ENCODE peak calls at places on chromosome 17, in seven cellular contexts. O is mammary epithelial cell, T is HCT116, V is neural progenitor cell, D is hepatocyte, G is keratinocyte, C is PC-3. K is an unnamed sample. For H3K36me3, the result is how much of the 10 kb centered on the place peaks cover.

GRCh38 chr17:64505320-64506200 is 529 bp downstream of the DDX5 start:
- DNase-seq in V (peak), O (peak), D (peak), C (peak), T (peak), G (no peak), K (peak)

GRCh38 chr17:30093463-30094147 is 23.0 kb upstream of the NSRP1 start:
- DNase-seq in G (no peak), V (peak), T (peak), O (peak), D (peak), C (peak), K (peak)

GRCh38 chr17:64736804-64737492 is 74.8 kb upstream of the SMURF2 start:
- DNase-seq in V (peak), G (peak), D (peak), T (peak), C (peak), O (peak), K (peak)

GRCh38 chr17:45784583-45785372 is 658 bp downstream of the CRHR1 start:
- DNase-seq in O (peak), V (peak), C (peak), T (no peak), G (no peak), D (peak), K (no peak)

GRCh38 chr17:42849451-42850157 is 1.4 kb upstream of the AOC3 start:
- DNase-seq in O (no peak), T (no peak), V (no peak), G (no peak), D (no peak), C (no peak), K (no peak)

GRCh38 chr17:43042025-43042424 is 17.0 kb downstream of the RND2 start:
- DNase-seq in G (no peak), V (peak), D (no peak), T (no peak), O (no peak), C (no peak), K (no peak)

GRCh38 chr17:34862384-34862783 is 98.9 kb downstream of the CCT6B start:
- DNase-seq in T (no peak), V (no peak), C (no peak), G (no peak), D (no peak), O (no peak), K (no peak)

GRCh38 chr17:19253112-19253511 is 15.9 kb downstream of the EPN2 start:
- DNase-seq in T (no peak), V (no peak), D (no peak), C (no peak), O (no peak), G (no peak), K (no peak)

GRCh38 chr17:79730769-79731483 is at the start of gene ENPP7:
- DNase-seq in V (no peak), G (no peak), T (no peak), O (no peak), D (no peak), C (no peak), K (no peak)

GRCh38 chr17:47742319-47743181 is 9.5 kb downstream of the TBX21 start:
- DNase-seq in V (peak), T (no peak), D (peak), G (no peak), O (no peak), C (peak), K (no peak)

GRCh38 chr17:35428229-35428628 is 4.1 kb downstream of the SLFN12 start:
- DNase-seq in G (no peak), C (no peak), V (no peak), D (no peak), O (no peak), T (no peak), K (no peak)

GRCh38 chr17:8237175-8237574 is 10.7 kb downstream of the CTC1 start:
- DNase-seq in V (no peak), C (no peak), D (peak), G (no peak), O (no peak), T (no peak), K (no peak)

GRCh38 chr17:9239260-9239820 is 218.0 kb downstream of the NTN1 start:
- DNase-seq in V (no peak), T (no peak), G (no peak), D (no peak), C (no peak), O (no peak), K (no peak)

GRCh38 chr17:77306790-77307478 is 166.2 kb downstream of the SEC14L1 start:
- DNase-seq in O (no peak), T (no peak), G (no peak), D (peak), V (no peak), C (no peak), K (no peak)

GRCh38 chr17:33049781-33050414 is 58.3 kb downstream of the SPACA3 start:
- DNase-seq in G (no peak), V (peak), D (peak), T (peak), C (peak), O (no peak), K (peak)

GRCh38 chr17:40433551-40434384 is 9.5 kb upstream of the IGFBP4 start:
- DNase-seq in G (no peak), D (no peak), O (no peak), V (peak), C (no peak), T (no peak), K (no peak)

GRCh38 chr17:47955497-47956461 is 1.9 kb downstream of the PRR15L start:
- DNase-seq in O (peak), C (peak), G (no peak), T (no peak), V (no peak), D (peak), K (no peak)

GRCh38 chr17:35726609-35727460 is 4.6 kb upstream of the RASL10B start:
- DNase-seq in O (peak), D (peak), G (no peak), C (peak), V (no peak), T (no peak), K (peak)

GRCh38 chr17:75589919-75590303 is 2.3 kb downstream of the MYO15B start:
- DNase-seq in G (no peak), D (peak), C (no peak), V (no peak), T (no peak), O (no peak), K (no peak)
- H3K4me3 ChIP-seq in G (no peak), D (no peak), C (peak), V (peak), T (peak), O (no peak), K (peak)

GRCh38 chr17:61403846-61404701 is 4.4 kb downstream of the TBX2 start:
- DNase-seq in O (no peak), T (no peak), V (peak), C (no peak), G (no peak), D (no peak), K (no peak)

GRCh38 chr17:61401280-61402072 is 1.8 kb downstream of the TBX2 start:
- DNase-seq in G (no peak), V (peak), D (no peak), T (no peak), O (no peak), C (no peak), K (no peak)

GRCh38 chr17:61404702-61405046 is 5.0 kb downstream of the TBX2 start:
- DNase-seq in T (no peak), V (no peak), O (no peak), D (no peak), G (no peak), C (no peak), K (no peak)

GRCh38 chr17:61402073-61402541 is 2.5 kb downstream of the TBX2 start:
- DNase-seq in O (no peak), C (no peak), V (no peak), T (no peak), D (no peak), G (no peak), K (no peak)

DNA sequence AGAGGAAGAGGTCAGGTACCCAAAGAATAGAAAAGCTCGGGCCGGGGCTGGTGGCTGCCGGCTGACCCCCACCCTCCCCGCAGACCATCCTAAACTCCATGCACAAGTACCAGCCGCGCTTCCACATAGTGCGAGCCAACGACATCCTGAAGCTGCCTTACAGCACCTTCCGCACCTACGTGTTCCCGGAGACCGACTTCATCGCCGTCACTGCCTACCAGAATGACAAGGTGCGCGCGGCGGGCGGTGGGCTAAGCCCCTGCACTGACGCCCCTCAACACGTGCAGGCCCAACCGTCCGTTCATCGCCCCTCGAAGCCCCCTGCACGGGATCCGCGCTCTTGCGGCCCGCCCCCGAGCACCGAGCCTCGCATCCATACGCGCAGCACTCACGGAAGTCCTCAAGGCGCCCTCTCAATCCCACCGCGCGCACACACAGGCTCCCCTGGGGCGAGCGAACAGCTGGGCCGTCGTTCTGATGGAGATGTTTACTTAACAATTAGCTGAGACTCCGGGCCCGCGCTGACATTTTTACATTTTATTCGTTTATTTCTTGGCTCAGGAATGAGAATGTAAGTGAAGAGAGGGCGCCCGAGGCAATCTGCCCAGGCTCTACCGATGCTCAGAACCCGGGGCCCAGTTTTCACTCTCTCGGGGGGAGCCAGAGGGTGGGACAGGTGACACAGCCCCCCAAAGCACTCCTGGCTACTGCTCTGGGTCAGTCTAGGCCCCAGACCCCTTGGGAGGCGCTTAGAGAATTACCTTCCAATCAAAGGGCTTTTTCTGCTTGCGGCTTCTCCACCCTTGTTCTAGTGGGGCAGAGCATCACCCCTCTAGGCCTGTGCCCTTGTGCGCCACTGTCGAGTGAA is 3.6 kb downstream of the TBX2 start:
- DNase-seq in G (no peak), O (no peak), V (peak), T (no peak), D (no peak), C (no peak), K (no peak)
- H3K36me3 ChIP-seq in G (under half), O (under half), V (under half), T (under half), D (under half), C (under half), K (under half)

DNA sequence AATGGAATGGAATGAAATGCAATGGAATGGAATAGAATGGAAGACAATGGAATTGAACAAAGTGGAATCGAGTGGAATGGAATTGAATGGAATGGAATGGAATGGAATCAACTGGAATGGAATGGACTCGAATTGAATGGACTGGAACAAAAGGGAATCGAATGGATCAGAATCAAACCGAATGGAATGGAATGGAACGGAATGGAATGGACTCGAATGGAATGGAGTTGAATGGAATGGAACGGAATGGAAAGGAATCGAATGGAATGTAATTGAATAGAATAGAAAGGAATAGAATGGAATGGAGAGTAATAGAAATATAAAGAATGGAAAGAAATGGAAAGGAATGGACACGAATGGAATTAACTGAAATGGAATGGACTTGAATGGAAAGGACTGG is 475.2 kb upstream of the WSB1 start:
- DNase-seq in G (no peak), C (no peak), T (peak), V (peak), D (peak), O (peak), K (no peak)
- H2AFZ ChIP-seq in G (no peak), C (no peak), T (no peak), V (no peak), D (no peak), O (no peak), K (no peak)

DNA sequence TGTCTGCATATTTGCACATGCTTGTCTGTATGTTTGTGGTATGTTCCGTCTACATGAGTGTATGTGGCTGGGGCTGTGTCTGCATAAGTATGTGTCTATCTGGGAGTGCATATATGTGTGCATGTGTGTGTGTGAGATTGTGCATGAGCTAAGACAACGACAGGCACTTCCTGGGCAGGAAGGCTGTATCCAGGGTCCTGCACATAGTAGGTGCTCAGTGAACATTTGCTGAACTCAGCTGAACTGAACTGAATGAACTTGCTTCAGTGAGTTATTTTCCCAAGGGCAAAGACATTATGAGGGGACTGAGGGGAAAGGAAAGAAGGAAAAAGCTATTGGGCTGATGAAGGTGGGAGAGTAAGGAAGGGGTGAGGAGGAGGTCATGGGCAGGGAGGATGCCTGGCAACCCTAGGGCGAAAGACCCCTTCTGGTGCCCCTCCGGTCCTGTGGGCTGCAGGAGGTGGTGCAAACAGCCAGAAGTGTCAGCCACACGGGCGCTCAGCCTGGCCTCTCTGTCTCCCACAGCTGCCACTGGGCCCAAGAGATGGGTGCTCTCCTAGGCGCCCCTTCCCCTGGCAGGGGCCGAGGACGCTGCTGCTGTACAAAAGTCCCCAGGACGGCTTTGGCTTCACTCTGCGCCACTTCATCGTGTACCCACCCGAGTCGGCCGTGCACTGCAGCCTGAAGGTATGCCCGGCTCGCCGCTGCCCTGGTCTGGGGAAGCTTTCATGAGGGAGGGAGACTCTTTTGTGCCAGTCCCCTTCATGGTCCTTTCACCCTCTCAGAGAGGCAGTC is 29.5 kb downstream of the ARHGAP23 start:
- DNase-seq in C (no peak), T (no peak), V (no peak), O (no peak), D (no peak), G (no peak), K (no peak)
- H3K4me3 ChIP-seq in C (no peak), T (no peak), V (no peak), O (no peak), D (no peak), G (no peak), K (no peak)

DNA sequence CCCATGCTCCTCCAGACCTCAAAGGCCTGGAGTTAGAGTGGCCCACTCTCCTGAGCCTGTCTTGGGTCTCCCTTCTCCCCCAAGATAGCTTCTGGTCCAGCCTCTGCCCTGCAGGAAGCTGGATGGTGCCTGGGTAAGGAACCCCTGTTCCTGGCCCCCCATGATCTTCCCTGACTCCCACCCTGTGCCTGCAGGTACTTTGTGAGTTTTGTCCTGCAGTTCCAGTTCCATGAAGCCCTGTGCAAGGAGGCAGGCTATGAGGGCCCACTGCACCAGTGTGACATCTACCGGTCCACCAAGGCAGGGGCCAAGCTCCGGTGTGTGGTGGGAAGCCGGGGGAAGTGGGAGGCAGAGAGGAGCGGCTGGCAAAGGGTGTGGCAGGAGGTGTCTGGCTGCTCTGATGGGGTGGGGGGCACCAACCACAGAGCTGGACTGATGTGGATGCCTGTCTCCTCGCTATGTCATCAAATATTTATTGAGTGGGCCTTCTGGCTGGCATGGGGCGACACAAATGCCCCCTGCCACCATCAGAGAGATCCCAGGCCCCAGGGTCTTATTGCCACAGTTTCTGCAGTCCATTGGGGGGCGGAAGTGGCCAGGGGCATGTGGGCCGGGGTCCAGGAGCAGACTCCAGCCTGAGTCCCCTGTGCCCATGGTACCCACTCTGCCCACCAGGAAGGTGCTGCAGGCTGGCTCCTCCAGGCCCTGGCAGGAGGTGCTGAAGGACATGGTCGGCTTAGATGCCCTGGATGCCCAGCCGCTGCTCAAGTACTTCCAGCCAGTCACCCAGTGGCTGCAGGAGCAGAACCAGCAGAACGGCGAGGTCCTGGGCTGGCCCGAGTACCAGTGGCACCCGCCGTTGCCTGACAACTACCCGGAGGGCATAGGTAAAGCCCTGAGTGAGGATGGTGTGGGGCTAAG is 7.1 kb downstream of the ACE start:
- DNase-seq in C (no peak), V (no peak), D (no peak), O (no peak), G (no peak), T (no peak), K (no peak)
- H3K36me3 ChIP-seq in C (under half), V (under half), D (under half), O (under half), G (under half), T (under half), K (under half)

GRCh38 chr17:17676752-17677151 is 4.5 kb upstream of the RAI1 start:
- DNase-seq in D (no peak), T (no peak), O (no peak), C (no peak), V (no peak), G (no peak), K (no peak)

GRCh38 chr17:17677299-17678040 is 3.8 kb upstream of the RAI1 start:
- DNase-seq in T (no peak), D (no peak), O (no peak), C (no peak), G (no peak), V (no peak), K (no peak)

GRCh38 chr17:17672453-17673368 is 8.5 kb upstream of the RAI1 start:
- DNase-seq in O (peak), V (no peak), G (no peak), D (no peak), T (no peak), C (peak), K (no peak)

GRCh38 chr17:17675925-17676534 is 5.2 kb upstream of the RAI1 start:
- DNase-seq in V (no peak), T (peak), O (peak), C (peak), D (peak), G (peak), K (peak)

GRCh38 chr17:17675416-17675815 is 5.8 kb upstream of the RAI1 start:
- DNase-seq in G (no peak), D (no peak), O (no peak), V (no peak), T (no peak), C (no peak), K (no peak)
- H2AFZ ChIP-seq in G (no peak), D (no peak), O (peak), V (no peak), T (peak), C (no peak), K (no peak)

GRCh38 chr17:81306491-81306890 is 11.4 kb upstream of the SLC38A10 start:
- DNase-seq in V (no peak), C (no peak), O (peak), G (no peak), T (no peak), D (no peak), K (no peak)
- H3K4me3 ChIP-seq in V (no peak), C (no peak), O (no peak), G (no peak), T (no peak), D (no peak), K (no peak)